ENCODE peak calls at places on chromosomes 5 and 9, in eight cellular contexts. Y, K, H, G, L, F, C and X are unnamed samples.

GRCh38 chr5:159451197-159452052 is 121.1 kb upstream of the IL12B start:
- DNase-seq in G (no peak), L (no peak), C (peak), Y (peak), F (peak), H (no peak), K (no peak), X (no peak)

GRCh38 chr5:90285581-90285980 is 124.0 kb downstream of the CETN3 start:
- DNase-seq in Y (no peak), K (no peak), G (no peak), H (no peak), L (no peak), F (no peak), C (no peak), X (no peak)

GRCh38 chr9:36738318-36738975 is 165.8 kb downstream of the MELK start:
- DNase-seq in K (no peak), C (no peak), F (peak), L (no peak), H (no peak), G (no peak), Y (peak), X (no peak)

GRCh38 chr9:135663451-135663770 is 302 bp downstream of the LCN9 start:
- DNase-seq in H (no peak), C (no peak), F (no peak), G (no peak), L (no peak), K (no peak), Y (no peak), X (no peak)

GRCh38 chr5:159341914-159342313 is 11.6 kb upstream of the IL12B start:
- DNase-seq in Y (peak), K (peak), F (peak), H (peak), G (no peak), L (peak), C (peak), X (peak)

GRCh38 chr5:42912184-42912766 is 100.6 kb upstream of the SELENOP start:
- DNase-seq in G (peak), F (peak), C (peak), H (no peak), L (peak), K (peak), Y (peak), X (peak)

GRCh38 chr5:137466888-137467287 is 32.2 kb downstream of the SPOCK1 start:
- DNase-seq in C (no peak), L (no peak), Y (no peak), F (no peak), G (no peak), K (no peak), H (no peak), X (no peak)

GRCh38 chr9:112093147-112093874 is 81.8 kb downstream of the SUSD1 start:
- DNase-seq in H (no peak), C (no peak), Y (no peak), K (no peak), G (no peak), L (no peak), F (no peak), X (no peak)

GRCh38 chr5:173456751-173457171 is 128.5 kb upstream of the STC2 start:
- DNase-seq in F (peak), Y (peak), H (no peak), K (no peak), G (no peak), L (no peak), C (peak), X (no peak)

GRCh38 chr5:173385832-173386360 is 57.7 kb upstream of the STC2 start:
- DNase-seq in K (no peak), C (no peak), F (no peak), L (no peak), Y (peak), G (no peak), H (no peak), X (no peak)

GRCh38 chr9:133842721-133843227 is 104.6 kb upstream of the SARDH start:
- DNase-seq in H (no peak), K (no peak), G (no peak), C (no peak), F (no peak), L (no peak), Y (no peak), X (no peak)